ENCODE peak calls at places on chromosomes 6 and 20, in seven cellular contexts. A is HCT116, V is breast epithelium, Y is stomach, M is transverse colon, U is prostate gland, R is sigmoid colon. Q is an unnamed sample.

GRCh38 chr20:55888655-55889054 is 116.7 kb downstream of the CBLN4 start:
- DNase-seq in A (no peak), V (no peak), Y (no peak), M (no peak), U (no peak), R (no peak), Q (no peak)

GRCh38 chr6:118061666-118062065 is 154.6 kb downstream of the SLC35F1 start:
- DNase-seq in A (no peak), V (no peak), Y (no peak), M (no peak), U (no peak), R (no peak), Q (no peak)

GRCh38 chr6:95176322-95176721 is 401.0 kb upstream of the MANEA start:
- DNase-seq in A (no peak), V (no peak), Y (no peak), M (no peak), U (no peak), R (no peak), Q (no peak)

GRCh38 chr6:158773581-158774449 is 45.4 kb downstream of the EZR start:
- DNase-seq in A (no peak), V (no peak), Y (no peak), M (no peak), U (no peak), R (peak; percentile 35), Q (peak; percentile 53)

GRCh38 chr6:25959890-25960531 is 2.6 kb upstream of the TRIM38 start:
- DNase-seq in A (no peak), V (no peak), Y (no peak), M (no peak), U (no peak), R (no peak), Q (no peak)

GRCh38 chr20:59042151-59042795 is at the start of gene PRELID3B:
- DNase-seq in A (no peak), V (no peak), Y (no peak), M (peak; percentile 64), U (no peak), R (peak; percentile 77), Q (no peak)

GRCh38 chr20:19073584-19074198 is 138.8 kb upstream of the SLC24A3 start:
- DNase-seq in A (no peak), V (no peak), Y (no peak), M (no peak), U (no peak), R (no peak), Q (no peak)

GRCh38 chr6:105510746-105511145 is 107.9 kb upstream of the PREP start:
- DNase-seq in A (no peak), V (no peak), Y (no peak), M (no peak), U (no peak), R (no peak), Q (no peak)

GRCh38 chr20:34037121-34037520 is 43.4 kb downstream of the RALY start:
- DNase-seq in A (no peak), V (no peak), Y (peak; percentile 28), M (no peak), U (no peak), R (no peak), Q (no peak)

GRCh38 chr6:114339706-114340105 is 3.1 kb downstream of the HS3ST5 start:
- DNase-seq in A (no peak), V (no peak), Y (no peak), M (no peak), U (no peak), R (no peak), Q (no peak)

GRCh38 chr20:57317316-57317788 is 12.3 kb upstream of the SPO11 start:
- DNase-seq in A (no peak), V (no peak), Y (no peak), M (no peak), U (no peak), R (no peak), Q (no peak)

GRCh38 chr6:44002591-44003344 is 124.5 kb downstream of the MRPL14 start:
- DNase-seq in A (no peak), V (peak; percentile 69), Y (peak; percentile 63), M (peak; percentile 70), U (peak; percentile 32), R (no peak), Q (peak; percentile 94)

GRCh38 chr20:50987493-50988210 is 29.0 kb downstream of the MOCS3 start:
- DNase-seq in A (peak; percentile 92), V (peak; percentile 61), Y (peak; percentile 71), M (peak; percentile 69), U (peak; percentile 82), R (peak; percentile 83), Q (peak; percentile 57)

GRCh38 chr6:45305546-45305945 is 22.6 kb upstream of the RUNX2 start:
- DNase-seq in A (no peak), V (no peak), Y (no peak), M (no peak), U (no peak), R (no peak), Q (no peak)

GRCh38 chr20:13199279-13199678 is 21.8 kb upstream of the ISM1 start:
- DNase-seq in A (no peak), V (no peak), Y (no peak), M (no peak), U (no peak), R (no peak), Q (no peak)

DNA sequence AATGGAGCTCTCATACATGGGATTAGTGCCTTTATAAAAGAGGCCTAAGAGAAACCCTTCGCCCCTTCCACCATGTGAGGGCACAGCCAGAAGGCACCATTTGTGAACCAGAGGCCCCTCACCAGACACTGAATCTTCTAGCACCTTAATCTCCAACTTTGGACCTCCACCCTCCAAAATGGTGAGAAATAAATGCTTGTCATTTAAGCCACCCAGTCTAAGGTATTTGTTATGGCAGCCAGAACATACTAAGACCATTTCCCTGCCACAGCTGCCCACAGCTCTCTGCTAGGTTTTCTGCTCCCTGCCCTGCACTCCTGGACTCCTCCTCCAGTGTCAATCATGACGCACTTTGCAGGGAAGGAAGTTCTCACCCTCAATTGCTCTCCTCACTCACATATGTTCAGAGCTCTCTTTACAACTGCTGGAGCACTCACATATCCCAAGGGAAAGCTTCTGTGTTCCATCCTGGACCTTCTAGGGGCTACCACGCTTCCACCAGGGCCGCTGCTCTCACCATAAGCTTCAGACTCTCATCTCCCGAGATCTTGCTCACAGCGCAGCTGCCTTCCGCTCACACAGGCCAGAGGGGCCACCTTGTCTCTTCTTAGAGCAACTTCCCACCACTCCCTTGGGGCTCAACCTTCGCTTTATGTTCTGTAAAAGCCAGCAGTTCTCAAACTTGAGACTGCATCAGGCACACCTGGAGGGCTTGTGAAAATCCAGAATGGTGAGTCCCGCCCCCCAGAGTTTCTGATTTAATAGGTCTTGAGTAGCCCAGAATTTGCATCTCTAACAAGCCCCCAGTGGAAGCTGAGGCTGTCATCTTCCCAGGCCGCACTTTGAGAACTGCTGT is 1.6 kb upstream of the LY86 start:
- DNase-seq in A (no peak), V (no peak), Y (no peak), M (no peak), U (no peak), R (no peak), Q (no peak)
- TF ChIP-seq POLR2AphosphoS5 in A (no peak), V (no peak), Y (no peak), M (no peak), U (no peak), R (no peak), Q (no peak)

GRCh38 chr6:109453594-109454482 is 1.7 kb downstream of the MICAL1 start:
- DNase-seq in A (no peak), V (no peak), Y (no peak), M (no peak), U (no peak), R (peak; percentile 66), Q (no peak)
- H3K27ac ChIP-seq in A (no peak overlapping the region), V (peak overlapping the region; percentile 69), Y (peak overlapping the region; percentile 88), M (peak overlapping the region; percentile 93), U (peak overlapping the region; percentile 49), R (no peak overlapping the region), Q (peak overlapping the region; percentile 84)

DNA sequence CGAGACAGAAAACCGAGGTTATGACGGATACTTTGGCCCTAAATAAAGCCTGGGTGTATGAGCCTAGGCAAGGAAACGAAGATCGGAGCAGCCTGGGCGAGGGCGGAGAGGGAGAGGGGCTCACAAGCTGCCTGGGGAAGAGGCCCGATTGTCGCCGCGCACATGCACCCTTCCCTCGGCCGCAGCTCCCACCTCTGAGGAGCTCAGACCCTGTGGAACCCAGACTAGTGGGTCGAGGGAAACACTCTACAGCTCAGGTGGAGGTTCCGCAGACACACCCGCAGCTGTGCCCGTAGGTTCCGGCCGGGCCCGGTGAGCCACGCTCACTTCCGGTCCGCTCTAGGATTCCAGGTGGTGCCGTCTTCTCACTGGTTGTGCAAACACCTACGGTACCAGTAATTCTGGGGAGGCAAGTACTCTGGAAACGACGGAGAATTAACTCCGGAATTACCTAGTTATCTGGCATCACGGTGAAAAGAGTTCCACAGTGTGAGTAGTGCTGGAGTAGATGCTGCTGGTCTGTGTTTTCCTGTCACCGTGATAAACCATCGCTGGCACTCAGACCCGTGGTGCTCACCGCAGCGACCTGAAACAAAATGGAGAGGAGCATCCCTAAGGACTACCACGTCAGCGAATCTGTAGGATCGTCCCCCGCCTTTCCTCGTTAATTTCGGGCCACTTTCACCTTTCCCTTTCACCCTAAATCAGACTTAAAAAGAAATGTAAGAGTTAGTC is 61.5 kb downstream of the GPX5 start:
- DNase-seq in A (no peak), V (peak; percentile 65), Y (peak; percentile 73), M (peak; percentile 80), U (peak; percentile 77), R (no peak), Q (peak; percentile 91)
- TF ChIP-seq POLR2A in A (no peak), V (no peak), Y (no peak), M (no peak), U (no peak), R (no peak), Q (no peak)

GRCh38 chr6:112252571-112253504 is 1.5 kb downstream of the LAMA4 start:
- DNase-seq in A (no peak), V (no peak), Y (no peak), M (no peak), U (no peak), R (no peak), Q (no peak)
- TF ChIP-seq POLR2AphosphoS5 in A (no peak), V (no peak), Y (no peak), M (no peak), U (no peak), R (peak; percentile 40), Q (no peak)

GRCh38 chr6:79543411-79543810 is 6.2 kb upstream of the LCA5 start:
- DNase-seq in A (no peak), V (no peak), Y (no peak), M (no peak), U (no peak), R (no peak), Q (no peak)
- H3K27ac ChIP-seq in A (no peak overlapping the region), V (peak overlapping the region; percentile 85), Y (no peak overlapping the region), M (no peak overlapping the region), U (no peak overlapping the region), R (peak overlapping the region; percentile 81), Q (no peak overlapping the region)

GRCh38 chr6:149898966-149899365 is 1.1 kb upstream of the RAET1E start:
- DNase-seq in A (no peak), V (no peak), Y (no peak), M (no peak), U (no peak), R (no peak), Q (no peak)
- TF ChIP-seq POLR2A in A (no peak), V (no peak), Y (no peak), M (no peak), U (no peak), R (no peak), Q (no peak)

DNA sequence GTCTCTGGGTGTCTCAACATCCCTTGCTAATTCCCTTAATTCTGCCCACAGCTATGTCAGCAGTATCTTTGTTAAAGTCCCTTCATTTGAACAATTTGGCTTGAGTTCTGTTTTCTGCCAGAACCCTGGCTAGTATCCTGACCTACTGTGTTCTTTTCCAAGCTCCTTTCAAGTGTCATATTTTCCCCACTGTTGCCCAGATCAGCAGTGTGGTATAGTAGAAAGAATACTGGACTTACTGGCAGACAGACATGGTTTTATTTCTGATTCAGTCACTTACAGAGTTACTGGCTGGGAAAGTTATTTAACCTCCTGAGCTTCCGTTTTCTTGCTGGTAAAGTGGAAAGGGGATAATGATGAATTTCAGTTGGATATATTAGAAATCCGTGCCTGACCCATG is 39.8 kb upstream of the RAB23 start:
- DNase-seq in A (no peak), V (no peak), Y (no peak), M (no peak), U (no peak), R (no peak), Q (no peak)
- TF ChIP-seq POLR2AphosphoS5 in A (no peak), V (no peak), Y (no peak), M (peak; percentile 18), U (no peak), R (peak; percentile 58), Q (no peak)